ENCODE peak calls at places on chromosomes 16 and 17, in six cellular contexts. A is HCT116; R is thoracic aorta; M is A549; O is CD4-positive, alpha-beta memory T cell; E is gastrocnemius medialis. S is an unnamed sample.
A peak's percentile ranks its signal among the peaks of the same experiment; 100 is the strongest.

GRCh38 chr16:85999778-86000177 is 100.8 kb downstream of the IRF8 start:
- DNase-seq in O (no peak), R (no peak), E (no peak), A (no peak), M (no peak), S (no peak)

GRCh38 chr16:49639739-49640388 is 216.0 kb downstream of the ZNF423 start:
- DNase-seq in M (no peak), O (no peak), R (no peak), E (no peak), A (no peak), S (no peak)

GRCh38 chr16:89828199-89828869 is at the start of gene SPIRE2:
- DNase-seq in A (no peak), R (no peak), M (peak; percentile 53), O (peak; percentile 77), E (peak; percentile 11), S (peak; percentile 81)

GRCh38 chr16:68372806-68373205 is 62.0 kb downstream of the PRMT7 start:
- DNase-seq in M (no peak), O (no peak), E (no peak), A (no peak), R (no peak), S (peak; percentile 12)

GRCh38 chr16:21937387-21937829 is 15.8 kb upstream of the UQCRC2 start:
- DNase-seq in M (peak; percentile 14), A (no peak), R (no peak), E (no peak), O (no peak), S (no peak)

GRCh38 chr16:11768850-11769249 is 26.2 kb upstream of the TXNDC11 start:
- DNase-seq in R (no peak), M (no peak), E (no peak), A (no peak), O (no peak), S (no peak)

GRCh38 chr17:21289175-21289901 is 4.8 kb downstream of the MAP2K3 start:
- DNase-seq in E (no peak), A (no peak), M (no peak), O (no peak), R (no peak), S (no peak)

GRCh38 chr16:61382435-61382834 is 653.8 kb downstream of the CDH8 start:
- DNase-seq in O (no peak), R (no peak), E (no peak), M (no peak), A (no peak), S (no peak)

GRCh38 chr16:29891525-29892457 is 7.6 kb downstream of the SEZ6L2 start:
- DNase-seq in M (no peak), R (no peak), E (no peak), O (no peak), A (no peak), S (no peak)

GRCh38 chr16:11498683-11499082 is 88.0 kb downstream of the LITAF start:
- DNase-seq in A (no peak), O (no peak), M (no peak), R (no peak), E (no peak), S (no peak)

GRCh38 chr17:56604691-56605090 is 11.2 kb downstream of the NOG start:
- DNase-seq in A (no peak), M (no peak), R (no peak), E (no peak), O (no peak), S (no peak)

GRCh38 chr17:2580156-2580555 is 13.3 kb upstream of the PAFAH1B1 start:
- DNase-seq in O (no peak), A (no peak), E (no peak), R (no peak), M (no peak), S (no peak)

GRCh38 chr16:10617662-10618420 is 37.4 kb upstream of the EMP2 start:
- DNase-seq in A (no peak), E (no peak), O (no peak), M (no peak), R (no peak), S (no peak)

GRCh38 chr17:73476890-73477350 is 165.1 kb upstream of the CDC42EP4 start:
- DNase-seq in A (no peak), E (no peak), O (no peak), R (no peak), M (no peak), S (no peak)

GRCh38 chr17:27631409-27631755 is 394 bp downstream of the LGALS9 start:
- DNase-seq in M (no peak), A (no peak), R (no peak), O (no peak), E (no peak), S (no peak)

GRCh38 chr17:82366749-82367148 is 4.8 kb upstream of the UTS2R start:
- DNase-seq in M (no peak), R (no peak), O (no peak), A (no peak), E (no peak), S (peak; percentile 20)

GRCh38 chr16:84584678-84585077 is 33.2 kb downstream of the COTL1 start:
- DNase-seq in R (no peak), A (no peak), O (no peak), M (no peak), E (no peak), S (no peak)

GRCh38 chr17:13537871-13538643 is 63.7 kb downstream of the HS3ST3A1 start:
- DNase-seq in A (no peak), R (no peak), M (no peak), E (no peak), O (no peak), S (no peak)

GRCh38 chr16:30430428-30430970 is 669 bp upstream of the DCTPP1 start:
- DNase-seq in M (no peak), E (no peak), A (no peak), O (no peak), R (no peak), S (peak; percentile 51)

GRCh38 chr17:34988644-34989043 is 8.3 kb downstream of the LIG3 start:
- DNase-seq in M (no peak), O (no peak), A (no peak), R (no peak), E (no peak), S (no peak)

GRCh38 chr16:20740007-20740883 is 1.4 kb downstream of the THUMPD1 start:
- DNase-seq in M (peak; percentile 17), A (no peak), E (no peak), R (no peak), O (peak; percentile 20), S (no peak)

GRCh38 chr16:22220714-22221113 is 14.6 kb downstream of the EEF2K start:
- DNase-seq in M (no peak), E (peak; percentile 95), R (peak; percentile 52), O (no peak), A (no peak), S (no peak)

GRCh38 chr17:17511971-17512858 is 16.0 kb upstream of the RASD1 start:
- DNase-seq in O (no peak), E (peak; percentile 43), R (no peak), M (peak; percentile 39), A (no peak), S (peak; percentile 35)

GRCh38 chr16:11948819-11949218 is 7.0 kb upstream of the NPIPB2 start:
- DNase-seq in E (no peak), O (no peak), R (no peak), M (no peak), A (no peak), S (no peak)

GRCh38 chr16:68084504-68085258 is 489 bp upstream of the NFATC3 start:
- DNase-seq in O (peak; percentile 82), A (no peak), M (peak; percentile 73), R (peak; percentile 77), E (peak; percentile 76), S (peak; percentile 95)

DNA sequence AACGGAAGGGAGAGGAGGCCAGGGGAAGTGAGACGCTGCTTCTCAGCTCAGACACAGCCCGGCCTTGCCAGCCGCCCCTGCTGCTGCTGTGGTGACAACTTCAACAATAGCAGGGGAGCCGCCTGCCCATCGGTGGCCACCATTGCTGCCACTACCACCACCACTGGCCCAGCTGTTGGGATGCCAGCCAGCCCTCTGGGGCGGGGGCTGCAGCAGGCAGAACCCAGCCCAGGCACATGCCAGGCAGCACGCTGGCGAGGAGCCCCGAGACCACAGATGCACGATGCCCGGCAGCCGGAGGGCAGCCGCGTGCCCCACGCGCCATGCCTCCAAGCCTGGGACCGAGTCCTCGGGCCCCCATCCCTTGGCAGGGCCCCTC is 7.3 kb downstream of the DOK4 start:
- DNase-seq in O (no peak), M (no peak), A (no peak), R (no peak), E (no peak), S (no peak)
- H3K4me1 ChIP-seq in O (peaks cover 17% of the 10 kb centered on the region), M (peaks cover 91% of the 10 kb centered on the region), A (peaks cover 31% of the 10 kb centered on the region), R (peaks cover 23% of the 10 kb centered on the region), E (no peaks in the 10 kb centered on the region), S (peaks cover 57% of the 10 kb centered on the region)

GRCh38 chr17:48575673-48576478 is 2.3 kb downstream of the HOXB4 start:
- DNase-seq in E (no peak), R (no peak), M (no peak), O (no peak), A (no peak), S (no peak)
- H3K4me1 ChIP-seq in E (peaks cover 11% of the 10 kb centered on the region), R (peaks cover 32% of the 10 kb centered on the region), M (peaks cover 16% of the 10 kb centered on the region), O (peaks cover 35% of the 10 kb centered on the region), A (peaks cover 16% of the 10 kb centered on the region), S (peaks cover 21% of the 10 kb centered on the region)

GRCh38 chr17:77072670-77073069 is 68.1 kb upstream of the SEC14L1 start:
- DNase-seq in M (no peak), E (no peak), A (no peak), O (no peak), R (no peak), S (no peak)

GRCh38 chr17:77070888-77071279 is 69.9 kb upstream of the SEC14L1 start:
- DNase-seq in O (no peak), M (no peak), R (no peak), E (no peak), A (no peak), S (no peak)

GRCh38 chr17:77071925-77072490 is 68.8 kb upstream of the SEC14L1 start:
- DNase-seq in R (no peak), M (no peak), O (no peak), E (no peak), A (no peak), S (no peak)

GRCh38 chr17:77074681-77075080 is 66.1 kb upstream of the SEC14L1 start:
- DNase-seq in O (no peak), A (no peak), E (no peak), M (no peak), R (no peak), S (no peak)

DNA sequence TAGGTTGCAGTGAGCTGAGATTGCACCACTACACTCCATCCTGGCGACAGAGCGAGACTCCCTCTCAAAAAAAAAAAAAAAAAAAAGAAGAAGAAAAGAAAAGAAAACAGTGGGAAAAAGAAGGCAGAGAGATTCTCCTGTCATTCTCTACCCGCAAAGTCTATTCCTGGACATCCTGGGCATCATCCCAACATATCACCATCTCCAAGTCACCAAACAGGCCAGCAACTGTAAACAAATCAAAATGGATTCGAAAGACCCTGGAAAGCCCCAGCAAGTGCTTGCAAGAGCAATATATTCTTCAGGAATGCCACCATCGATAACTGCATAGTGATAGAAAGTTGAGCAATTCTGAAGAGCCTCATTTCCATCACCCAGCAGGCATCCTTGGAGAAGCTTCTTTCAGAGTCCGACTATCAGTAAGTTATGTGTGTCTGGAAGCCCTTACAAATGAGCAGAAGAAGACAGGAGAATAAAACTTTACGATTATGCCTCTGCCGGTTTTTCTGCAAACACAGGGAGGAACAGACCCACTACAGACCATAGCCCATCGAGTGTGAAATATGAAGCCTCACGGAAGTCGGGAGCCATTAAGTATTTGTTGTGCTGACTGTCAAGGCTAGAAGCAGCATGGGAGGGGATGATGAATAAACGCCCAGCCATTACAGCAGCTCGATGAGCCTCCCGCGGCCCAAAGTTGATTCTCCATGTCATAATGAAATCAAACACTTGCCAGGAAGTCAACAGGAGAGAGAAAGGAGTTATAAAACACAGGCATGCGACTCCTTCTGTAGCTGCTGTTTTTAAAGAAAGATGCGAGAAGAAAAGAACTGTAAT is 64.5 kb upstream of the SEC14L1 start:
- DNase-seq in A (no peak), E (no peak), M (no peak), O (no peak), R (no peak), S (no peak)
- H3K4me1 ChIP-seq in A (no peaks in the 10 kb centered on the region), E (peaks cover 4% of the 10 kb centered on the region), M (no peaks in the 10 kb centered on the region), O (no peaks in the 10 kb centered on the region), R (no peaks in the 10 kb centered on the region), S (peaks cover 7% of the 10 kb centered on the region)

GRCh38 chr17:75411328-75412067 is 6.0 kb upstream of the GRB2 start:
- DNase-seq in M (no peak), E (no peak), O (no peak), A (no peak), R (no peak), S (no peak)
- H3K4me1 ChIP-seq in M (peaks cover 3% of the 10 kb centered on the region), E (peaks cover 3% of the 10 kb centered on the region), O (peaks cover 16% of the 10 kb centered on the region), A (peaks cover 15% of the 10 kb centered on the region), R (peaks cover 3% of the 10 kb centered on the region), S (peaks cover 18% of the 10 kb centered on the region)